ENCODE peak calls at places on chromosomes 16 and 17, in eight cellular contexts. G is breast epithelium, A is foreskin fibroblast, I is A549, J is endothelial cell of umbilical vein, T is AG09309, O is esophagus muscularis mucosa, K is brain microvascular endothelial cell. X is an unnamed sample.
A peak's percentile ranks its signal among the peaks of the same experiment; 100 is the strongest.

GRCh38 chr16:86041807-86042206 is 142.8 kb downstream of the IRF8 start:
- DNase-seq in G (no peak), A (no peak), I (no peak), J (no peak), T (no peak), O (no peak), K (no peak), X (no peak)

GRCh38 chr16:76114681-76115080 is 162.5 kb upstream of the CNTNAP4 start:
- DNase-seq in G (no peak), A (no peak), I (no peak), J (no peak), T (no peak), O (no peak), K (no peak), X (no peak)

GRCh38 chr16:15611610-15612009 is 31.3 kb downstream of the MARF1 start:
- DNase-seq in G (no peak), A (no peak), I (no peak), J (no peak), T (peak; percentile 17), O (no peak), K (peak; percentile 36), X (no peak)

GRCh38 chr17:11244781-11245180 is 3.8 kb downstream of the SHISA6 start:
- DNase-seq in G (no peak), A (no peak), I (no peak), J (no peak), T (no peak), O (no peak), K (no peak), X (no peak)

GRCh38 chr17:73247728-73248127 is 14.0 kb downstream of the CPSF4L start:
- DNase-seq in G (no peak), A (no peak), I (no peak), J (peak; percentile 29), T (no peak), O (no peak), K (no peak), X (no peak)

GRCh38 chr17:73586921-73587680 is 57.1 kb downstream of the SDK2 start:
- DNase-seq in G (no peak), A (no peak), I (peak; percentile 33), J (no peak), T (no peak), O (no peak), K (no peak), X (no peak)

GRCh38 chr17:39461911-39462641 is 790 bp downstream of the CDK12 start:
- DNase-seq in G (no peak), A (peak; percentile 58), I (no peak), J (peak; percentile 56), T (no peak), O (no peak), K (peak; percentile 43), X (no peak)

GRCh38 chr17:75587718-75588545 is at the start of gene MYO15B:
- DNase-seq in G (no peak), A (no peak), I (no peak), J (peak; percentile 40), T (no peak), O (no peak), K (no peak), X (no peak)

GRCh38 chr16:89561195-89562026 is 929 bp downstream of the RPL13 start:
- DNase-seq in G (no peak), A (no peak), I (no peak), J (peak; percentile 25), T (no peak), O (no peak), K (no peak), X (no peak)

GRCh38 chr16:87931504-87931903 is 4.8 kb downstream of the CA5A start:
- DNase-seq in G (no peak), A (no peak), I (no peak), J (no peak), T (no peak), O (no peak), K (peak; percentile 44), X (no peak)

GRCh38 chr16:325375-326155 is 27.0 kb downstream of the AXIN1 start:
- DNase-seq in G (no peak), A (no peak), I (no peak), J (no peak), T (no peak), O (no peak), K (no peak), X (no peak)
- H3K4me3 ChIP-seq in G (peak overlapping the region; percentile 9), A (no peak overlapping the region), I (no peak overlapping the region), J (no peak overlapping the region), T (no peak overlapping the region), O (peak overlapping the region; percentile 18), K (no peak overlapping the region), X (no peak overlapping the region)

DNA sequence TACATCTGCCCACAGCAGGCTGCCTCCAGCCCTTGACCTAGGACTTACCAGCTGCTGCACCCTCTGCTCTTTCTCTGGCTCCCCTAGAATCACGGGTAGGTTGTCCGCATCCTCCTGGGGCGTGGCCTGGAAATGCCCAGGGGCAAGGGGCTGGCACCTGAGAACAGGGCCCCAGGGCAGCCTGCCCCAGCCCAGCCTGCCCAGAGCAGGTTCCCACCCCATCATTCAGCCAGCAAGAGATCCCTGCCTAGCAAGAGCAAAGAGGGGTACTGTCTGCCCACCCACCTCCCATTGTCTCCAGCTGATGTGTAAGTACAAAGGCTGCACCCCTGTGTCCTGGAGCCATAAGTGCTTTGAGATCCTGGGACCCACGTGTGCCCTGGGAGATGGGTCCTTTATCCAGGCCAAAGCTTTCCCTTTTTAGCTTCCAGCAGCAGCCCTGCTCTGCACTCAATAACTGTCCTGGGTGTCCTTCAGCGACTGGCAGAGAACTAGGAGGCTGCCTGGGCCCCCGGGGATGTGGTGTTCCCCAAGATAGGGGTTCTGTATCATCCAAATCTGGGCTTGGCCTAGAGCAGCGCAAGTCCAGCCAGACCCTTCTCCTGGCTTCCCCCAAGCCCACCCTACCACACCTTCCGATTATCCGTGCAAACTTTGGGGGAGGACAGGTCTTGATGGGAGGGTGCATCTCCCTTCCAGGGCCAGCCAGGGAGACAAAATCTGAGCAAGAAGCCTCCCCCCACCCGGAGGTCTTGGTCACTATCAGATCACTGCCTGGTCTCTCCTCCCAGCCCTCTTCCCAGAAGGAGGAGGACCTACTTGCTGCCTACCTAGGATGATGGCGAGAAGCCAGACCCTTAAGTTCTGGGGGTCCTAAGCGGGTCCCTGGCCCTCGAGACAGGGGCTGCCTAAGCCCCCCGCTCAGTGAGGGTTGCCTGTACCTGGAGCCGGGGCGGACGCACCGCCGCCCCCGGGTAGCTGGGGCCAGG is 4.9 kb downstream of the TSPOAP1 start:
- DNase-seq in G (no peak), A (no peak), I (no peak), J (no peak), T (no peak), O (no peak), K (no peak), X (no peak)
- H3K4me3 ChIP-seq in G (peak overlapping the region; percentile 76), A (peak overlapping the region; percentile 67), I (no peak overlapping the region), J (no peak overlapping the region), T (no peak overlapping the region), O (peak overlapping the region; percentile 80), K (peak overlapping the region; percentile 17), X (peak overlapping the region; percentile 59)

GRCh38 chr17:67138392-67138791 is 94.0 kb downstream of the CACNG1 start:
- DNase-seq in G (no peak), A (no peak), I (no peak), J (no peak), T (no peak), O (no peak), K (no peak), X (no peak)

GRCh38 chr17:67136191-67137025 is 92.1 kb downstream of the CACNG1 start:
- DNase-seq in G (no peak), A (no peak), I (no peak), J (no peak), T (no peak), O (no peak), K (no peak), X (no peak)

GRCh38 chr17:67139289-67139688 is 94.9 kb downstream of the CACNG1 start:
- DNase-seq in G (no peak), A (no peak), I (no peak), J (no peak), T (no peak), O (no peak), K (no peak), X (no peak)

GRCh38 chr17:67137026-67137370 is 92.6 kb downstream of the CACNG1 start:
- DNase-seq in G (no peak), A (no peak), I (no peak), J (no peak), T (no peak), O (no peak), K (no peak), X (no peak)

GRCh38 chr17:67137860-67138259 is 93.5 kb downstream of the CACNG1 start:
- DNase-seq in G (no peak), A (no peak), I (no peak), J (no peak), T (no peak), O (no peak), K (no peak), X (no peak)
- H3K4me3 ChIP-seq in G (no peak overlapping the region), A (no peak overlapping the region), I (no peak overlapping the region), J (no peak overlapping the region), T (no peak overlapping the region), O (no peak overlapping the region), K (no peak overlapping the region), X (no peak overlapping the region)

DNA sequence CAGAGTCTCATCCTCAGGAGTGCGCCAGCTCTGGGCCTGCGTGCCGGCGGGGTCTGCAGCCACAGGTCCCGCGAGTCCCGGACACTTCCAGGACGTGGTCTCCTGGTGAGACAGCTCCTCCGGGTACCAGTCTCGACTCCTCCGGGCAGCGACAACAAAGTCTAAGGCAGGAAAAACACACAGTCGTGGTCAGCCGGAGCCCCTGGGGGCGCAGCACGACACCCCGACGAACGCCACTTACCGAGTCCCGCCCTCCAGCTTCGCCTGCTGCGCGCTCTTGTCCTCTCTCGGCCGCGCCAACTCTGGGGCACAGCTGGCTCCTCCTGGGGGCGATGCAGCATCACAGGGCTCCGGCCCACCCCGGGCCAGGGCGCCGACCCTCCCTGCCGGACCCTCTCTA is 13.4 kb downstream of the MIS12 start:
- DNase-seq in G (no peak), A (no peak), I (no peak), J (no peak), T (no peak), O (no peak), K (no peak), X (no peak)
- H3K4me3 ChIP-seq in G (peak overlapping the region; percentile 69), A (peak overlapping the region; percentile 84), I (peak overlapping the region; percentile 80), J (no peak overlapping the region), T (peak overlapping the region; percentile 69), O (peak overlapping the region; percentile 63), K (peak overlapping the region; percentile 77), X (peak overlapping the region; percentile 67)

X was measured in kidney epithelial cell.